ENCODE peak calls at places on chromosome 19, in four cellular contexts. R, G, I and Y are unnamed samples.

GRCh38 chr19:19416280-19416679 is 10.8 kb downstream of the GATAD2A start:
- DNase-seq in R (no peak), G (no peak), I (no peak), Y (no peak)

GRCh38 chr19:15829786-15830185 is 14.3 kb upstream of the OR10H1 start:
- DNase-seq in R (no peak), G (no peak), I (no peak), Y (no peak)

GRCh38 chr19:12833747-12834417 is 497 bp downstream of the RTBDN start:
- DNase-seq in R (no peak), G (peak; percentile 78), I (peak; percentile 90), Y (no peak)

GRCh38 chr19:8938576-8938975 is 71.6 kb downstream of the MUC16 start:
- DNase-seq in R (no peak), G (no peak), I (no peak), Y (no peak)

GRCh38 chr19:33373701-33374405 is at the start of gene CEBPG:
- DNase-seq in R (peak; percentile 64), G (peak; percentile 68), I (peak; percentile 88), Y (no peak)

GRCh38 chr19:28889941-28890645 is 322.9 kb downstream of the UQCRFS1 start:
- DNase-seq in R (no peak), G (no peak), I (no peak), Y (no peak)

GRCh38 chr19:15421726-15422260 is 3.0 kb upstream of the AKAP8L start:
- DNase-seq in R (no peak), G (no peak), I (peak; percentile 88), Y (no peak)

GRCh38 chr19:45444318-45445041 is 20.8 kb upstream of the ERCC1 start:
- DNase-seq in R (peak; percentile 70), G (peak; percentile 97), I (peak; percentile 95), Y (no peak)

GRCh38 chr19:48362716-48363499 is 832 bp downstream of the TMEM143 start:
- DNase-seq in R (peak; percentile 91), G (peak; percentile 97), I (peak; percentile 88), Y (peak; percentile 59)

GRCh38 chr19:46537136-46538097 is 41.8 kb upstream of the PNMA8B start:
- DNase-seq in R (peak; percentile 29), G (peak; percentile 67), I (peak; percentile 70), Y (no peak)

GRCh38 chr19:35142531-35143230 is 374 bp upstream of the FXYD7 start:
- DNase-seq in R (no peak), G (peak; percentile 82), I (peak; percentile 91), Y (no peak)

GRCh38 chr19:28023064-28023463 is 1189.9 kb downstream of the UQCRFS1 start:
- DNase-seq in R (no peak), G (no peak), I (no peak), Y (no peak)

GRCh38 chr19:18670313-18670712 is 13.2 kb upstream of the CRTC1 start:
- DNase-seq in R (no peak), G (no peak), I (peak; percentile 70), Y (no peak)

GRCh38 chr19:12701596-12702282 is 5.3 kb upstream of the FBXW9 start:
- DNase-seq in R (no peak), G (no peak), I (no peak), Y (no peak)

GRCh38 chr19:18422530-18423191 is 3.5 kb downstream of the SSBP4 start:
- DNase-seq in R (no peak), G (no peak), I (no peak), Y (no peak)

GRCh38 chr19:17332677-17333581 is 1.7 kb downstream of the ANO8 start:
- DNase-seq in R (peak; percentile 39), G (peak; percentile 97), I (peak; percentile 86), Y (peak; percentile 40)

GRCh38 chr19:45615795-45616708 is 14.0 kb upstream of the GPR4 start:
- DNase-seq in R (peak; percentile 80), G (peak; percentile 97), I (peak; percentile 96), Y (peak; percentile 48)

GRCh38 chr19:46571495-46571894 is 29.6 kb upstream of the CALM3 start:
- DNase-seq in R (no peak), G (peak; percentile 69), I (peak; percentile 63), Y (no peak)

GRCh38 chr19:47084879-47085439 is 28.6 kb downstream of the ZC3H4 start:
- DNase-seq in R (no peak), G (no peak), I (no peak), Y (no peak)

GRCh38 chr19:19532806-19533701 is 4.3 kb downstream of the YJEFN3 start:
- DNase-seq in R (no peak), G (no peak), I (no peak), Y (no peak)

GRCh38 chr19:2887391-2887914 is 13.3 kb upstream of the ZNF57 start:
- DNase-seq in R (peak; percentile 61), G (peak; percentile 71), I (peak; percentile 78), Y (no peak)

GRCh38 chr19:1807695-1808394 is 4.2 kb downstream of the ATP8B3 start:
- DNase-seq in R (no peak), G (no peak), I (no peak), Y (no peak)

GRCh38 chr19:1810439-1811160 is 1.5 kb downstream of the ATP8B3 start:
- DNase-seq in R (no peak), G (no peak), I (no peak), Y (no peak)

GRCh38 chr19:1808395-1808731 is 3.7 kb downstream of the ATP8B3 start:
- DNase-seq in R (no peak), G (no peak), I (no peak), Y (no peak)

GRCh38 chr19:1811472-1811894 is 593 bp downstream of the ATP8B3 start:
- DNase-seq in R (peak; percentile 67), G (peak; percentile 81), I (peak; percentile 66), Y (no peak)

DNA sequence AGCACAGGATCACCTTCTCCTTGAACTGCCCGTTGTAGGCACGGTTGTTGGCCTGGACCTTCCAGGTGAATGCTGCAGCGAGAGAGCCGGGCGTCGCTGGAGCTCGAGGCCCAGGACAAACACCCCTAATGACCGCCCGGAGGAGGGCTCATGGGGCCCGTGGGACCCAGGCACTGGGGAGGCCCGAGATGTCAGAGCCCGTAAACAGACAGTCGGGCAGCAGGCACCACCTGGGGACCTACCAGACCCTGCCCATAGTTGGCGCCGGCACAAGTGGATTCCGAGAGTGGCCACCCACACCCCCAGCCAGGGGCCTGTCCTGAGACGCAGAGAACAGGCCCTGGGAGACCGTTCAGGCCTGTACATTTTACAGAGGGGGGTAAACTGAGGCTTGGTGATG is 2.4 kb downstream of the ATP8B3 start:
- DNase-seq in R (no peak), G (no peak), I (no peak), Y (no peak)
- TF ChIP-seq USF2 in R (no peak), G (no peak), I (no peak), Y (no peak)

GRCh38 chr19:1511989-1512338 is 855 bp downstream of the ADAMTSL5 start:
- DNase-seq in R (no peak), G (no peak), I (no peak), Y (no peak)

GRCh38 chr19:1511318-1511988 is 1.4 kb downstream of the ADAMTSL5 start:
- DNase-seq in R (no peak), G (no peak), I (peak; percentile 31), Y (no peak)

GRCh38 chr19:1514295-1514661 is 1.5 kb upstream of the ADAMTSL5 start:
- DNase-seq in R (no peak), G (no peak), I (no peak), Y (no peak)

GRCh38 chr19:1513492-1514294 is 874 bp upstream of the ADAMTSL5 start:
- DNase-seq in R (peak; percentile 53), G (peak; percentile 88), I (peak; percentile 75), Y (no peak)

GRCh38 chr19:1512671-1513491 is at the start of gene ADAMTSL5:
- DNase-seq in R (peak; percentile 28), G (peak; percentile 91), I (peak; percentile 68), Y (no peak)
- H2AFZ ChIP-seq in R (peak within 1 kb of the TSS; percentile 90), G (peak within 1 kb of the TSS; percentile 80), I (peak within 1 kb of the TSS; percentile 78), Y (peak within 1 kb of the TSS; percentile 45)

DNA sequence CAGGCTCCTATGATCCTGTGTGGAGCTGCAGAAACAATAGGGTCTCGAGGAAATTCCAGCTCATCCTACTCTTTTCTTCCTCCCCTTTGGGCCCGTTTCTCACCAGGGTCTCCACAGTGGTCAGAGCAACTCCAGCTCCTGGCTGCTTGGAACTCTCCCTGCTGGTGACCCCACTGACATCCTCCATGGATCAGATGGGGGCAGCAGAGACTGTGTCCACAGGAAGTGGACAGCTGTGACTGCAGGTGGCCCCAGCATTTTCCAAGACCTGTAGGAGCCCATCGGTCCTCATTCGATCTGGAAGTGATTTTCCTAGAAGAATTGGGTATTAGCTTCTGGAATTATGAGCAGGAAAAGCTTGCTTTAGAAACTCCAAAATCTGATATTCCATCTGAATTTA is 208.5 kb downstream of the ZNF536 start:
- DNase-seq in R (no peak), G (no peak), I (no peak), Y (no peak)
- TF ChIP-seq USF2 in R (no peak), G (no peak), I (no peak), Y (no peak)

DNA sequence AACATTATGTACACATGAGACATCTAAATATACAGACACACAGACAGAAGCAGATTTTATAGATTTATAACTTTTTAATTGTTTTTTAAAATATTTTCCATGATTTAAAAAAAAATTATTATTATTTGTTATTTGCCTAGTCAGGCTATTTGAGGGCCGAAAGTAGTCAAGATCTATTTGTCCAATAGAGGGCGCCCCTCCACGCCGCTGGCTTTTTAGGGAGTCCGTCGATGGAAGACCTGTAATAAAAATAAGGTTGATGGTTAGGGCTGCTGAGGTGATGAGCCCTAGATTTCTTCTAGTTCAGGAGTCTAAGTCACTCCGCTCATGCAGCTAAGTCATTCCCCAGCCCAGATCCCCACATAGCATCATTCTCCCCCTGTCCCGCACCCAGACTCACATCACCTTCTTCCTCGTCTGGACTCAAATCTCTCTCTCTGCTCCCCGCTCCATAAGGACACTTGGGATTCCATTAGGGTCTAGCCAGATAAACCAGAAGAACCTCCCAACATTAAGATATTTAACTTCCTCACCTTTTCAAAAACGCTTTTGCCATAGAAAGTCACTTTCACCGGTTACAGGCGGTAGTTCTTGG is 33.9 kb upstream of the CEACAM21 start:
- DNase-seq in R (peak; percentile 4), G (peak; percentile 76), I (peak; percentile 34), Y (no peak)
- H2AFZ ChIP-seq in R (no peak overlapping the region), G (peak overlapping the region; percentile 47), I (no peak overlapping the region), Y (peak overlapping the region; percentile 51)

GRCh38 chr19:7230826-7231225 is 63.4 kb downstream of the INSR start:
- DNase-seq in R (no peak), G (no peak), I (no peak), Y (no peak)
- TF ChIP-seq USF2 in R (no peak), G (no peak), I (no peak), Y (no peak)

DNA sequence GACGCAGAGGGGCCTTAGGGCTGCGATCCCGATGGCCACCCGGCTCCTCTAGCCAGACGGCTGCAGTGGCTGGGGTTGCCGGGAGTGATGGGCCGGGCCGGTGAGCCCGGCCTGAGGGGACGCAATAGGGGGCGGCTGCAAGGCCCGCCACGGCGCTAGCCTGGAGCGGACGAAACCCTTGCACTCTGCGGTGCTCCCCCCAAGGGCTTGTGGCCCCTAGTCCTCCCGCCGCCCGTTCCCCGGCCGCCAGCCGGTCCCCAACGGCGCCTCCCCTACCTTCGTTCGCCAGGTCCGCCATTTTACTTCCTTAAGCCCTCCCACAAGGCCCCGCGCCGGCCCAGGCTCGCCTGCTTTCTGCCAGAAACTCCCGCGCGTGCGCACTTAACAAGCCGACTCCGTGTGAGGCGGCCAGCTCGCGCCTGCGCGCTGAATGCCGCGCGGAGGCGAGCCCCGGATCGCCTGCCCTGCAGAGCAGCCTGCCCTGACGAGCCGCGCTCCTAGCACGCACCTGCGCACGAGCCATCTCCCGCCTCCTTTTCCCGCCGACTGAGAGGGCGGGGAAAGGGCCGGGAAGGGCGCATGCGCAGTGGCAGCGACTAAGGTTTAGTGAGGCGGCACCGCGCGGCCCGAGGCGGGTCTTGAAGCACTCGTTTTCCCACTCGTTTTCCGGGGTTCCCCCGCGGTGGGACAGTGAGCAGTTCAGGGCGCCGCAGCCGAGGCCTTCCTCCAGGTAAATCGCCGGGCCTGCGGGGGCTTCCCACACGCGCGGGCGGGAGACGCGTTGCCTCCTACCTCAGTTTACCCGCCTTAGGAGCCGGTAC is at the start of gene RANBP3:
- DNase-seq in R (peak; percentile 99), G (peak; percentile 99), I (peak; percentile 100), Y (peak; percentile 96)
- H2AFZ ChIP-seq in R (peak within 1 kb of the TSS; percentile 99), G (peak within 1 kb of the TSS; percentile 87), I (peak within 1 kb of the TSS; percentile 94), Y (peak within 1 kb of the TSS; percentile 81)